ENCODE peak calls at places on chromosomes 4 and X, in seven cellular contexts. S is stimulated activated naive CD8-positive, alpha-beta T cell treated with anti-CD3 and anti-CD28 coated beads, Interleukin-15, amount 100 ng/mL, for 72 hours; Z is germinal center; W is cardiac muscle cell; L is adipocyte; M is endothelial cell of umbilical vein; C is retina. J is an unnamed sample.

GRCh38 chr4:154143720-154144119 is 347.9 kb downstream of the DCHS2 start:
- DNase-seq in Z (no peak), M (no peak), C (no peak), S (no peak), L (no peak), W (no peak), J (no peak)

GRCh38 chr4:8920289-8920965 is 48.8 kb upstream of the HMX1 start:
- DNase-seq in S (no peak), Z (peak), L (no peak), W (no peak), M (no peak), C (no peak), J (no peak)

GRCh38 chrX:132559101-132559500 is 70.3 kb upstream of the MBNL3 start:
- DNase-seq in C (no peak), L (no peak), W (no peak), M (no peak), S (no peak), Z (no peak), J (no peak)

GRCh38 chr4:27702710-27703431 is 842.2 kb downstream of the STIM2 start:
- DNase-seq in M (no peak), W (peak), S (no peak), L (no peak), Z (no peak), C (no peak), J (no peak)

GRCh38 chrX:11143931-11144678 is 33.0 kb downstream of the HCCS start:
- DNase-seq in Z (peak), C (peak), S (peak), M (peak), L (peak), W (peak), J (peak)

GRCh38 chr4:105457997-105458396 is 15.9 kb downstream of the PPA2 start:
- DNase-seq in W (no peak), C (no peak), M (no peak), Z (no peak), S (no peak), L (peak), J (no peak)

GRCh38 chr4:186563761-186564160 is 8.4 kb upstream of the MTNR1A start:
- DNase-seq in W (no peak), M (no peak), Z (no peak), C (no peak), L (no peak), S (no peak), J (no peak)

GRCh38 chr4:144715230-144715629 is 69.3 kb downstream of the HHIP start:
- DNase-seq in S (no peak), C (no peak), W (no peak), L (no peak), M (no peak), Z (no peak), J (no peak)

GRCh38 chrX:133258481-133258880 is 40.3 kb upstream of the TFDP3 start:
- DNase-seq in W (no peak), C (no peak), Z (no peak), S (no peak), L (peak), M (no peak), J (no peak)

GRCh38 chrX:46703980-46704379 is 54.9 kb downstream of the SLC9A7 start:
- DNase-seq in C (no peak), S (no peak), M (no peak), L (peak), Z (no peak), W (peak), J (no peak)

GRCh38 chrX:154021131-154021611 is 1.5 kb upstream of the IRAK1 start:
- DNase-seq in W (no peak), Z (peak), S (no peak), M (peak), L (peak), C (no peak), J (peak)

GRCh38 chr4:70666369-70666768 is at the start of gene JCHAIN:
- DNase-seq in S (no peak), M (no peak), W (no peak), C (no peak), Z (no peak), L (peak), J (no peak)

GRCh38 chr4:1234296-1234695 is 14.6 kb downstream of the CTBP1 start:
- DNase-seq in C (no peak), Z (no peak), L (peak), M (peak), W (no peak), S (no peak), J (peak)

GRCh38 chr4:122842984-122843531 is 16.4 kb downstream of the FGF2 start:
- DNase-seq in W (no peak), L (no peak), C (no peak), Z (no peak), S (no peak), M (no peak), J (no peak)

GRCh38 chr4:28287837-28288236 is 1427.2 kb downstream of the STIM2 start:
- DNase-seq in M (peak), W (no peak), S (no peak), L (peak), Z (no peak), C (no peak), J (peak)

GRCh38 chr4:149676076-149676475 is 139.6 kb downstream of the IQCM start:
- DNase-seq in L (no peak), S (no peak), Z (no peak), C (no peak), M (peak), W (no peak), J (no peak)

GRCh38 chr4:19266566-19266965 is 985.1 kb upstream of the SLIT2 start:
- DNase-seq in M (no peak), S (no peak), L (peak), C (no peak), Z (no peak), W (peak), J (no peak)

GRCh38 chr4:80086296-80086695 is 13.3 kb upstream of the ANTXR2 start:
- DNase-seq in Z (no peak), L (no peak), W (no peak), M (no peak), S (no peak), C (no peak), J (no peak)

GRCh38 chr4:163335384-163335783 is 3.0 kb upstream of the NPY1R start:
- DNase-seq in Z (no peak), M (no peak), L (no peak), C (no peak), S (no peak), W (no peak), J (no peak)

GRCh38 chr4:22190855-22191254 is 242.3 kb upstream of the KCNIP4 start:
- DNase-seq in S (no peak), Z (no peak), W (no peak), C (no peak), M (no peak), L (peak), J (no peak)

GRCh38 chr4:111296466-111296865 is 673.6 kb upstream of the PITX2 start:
- DNase-seq in M (no peak), L (no peak), C (no peak), S (no peak), Z (no peak), W (no peak), J (no peak)

GRCh38 chrX:136468391-136469103 is 19.2 kb upstream of the BRS3 start:
- DNase-seq in S (no peak), Z (no peak), L (no peak), C (no peak), M (no peak), W (no peak), J (no peak)

GRCh38 chrX:39439910-39440733 is 638.9 kb downstream of the MID1IP1 start:
- DNase-seq in L (no peak), C (no peak), S (peak), Z (no peak), W (no peak), M (no peak), J (no peak)

GRCh38 chr4:94412019-94413017 is 39.4 kb upstream of the PDLIM5 start:
- DNase-seq in L (peak), S (no peak), W (peak), Z (no peak), M (peak), C (no peak), J (peak)

GRCh38 chr4:77600521-77601451 is 4.8 kb upstream of the CXCL13 start:
- DNase-seq in S (no peak), W (peak), C (peak), M (peak), L (peak), Z (peak), J (peak)

GRCh38 chrX:148681605-148682004 is 181.2 kb downstream of the AFF2 start:
- DNase-seq in Z (no peak), S (no peak), L (no peak), M (no peak), W (no peak), C (no peak), J (no peak)

GRCh38 chr4:169133932-169134331 is 123.9 kb upstream of the CBR4 start:
- DNase-seq in C (no peak), M (no peak), S (no peak), L (no peak), Z (no peak), W (peak), J (no peak)